ENCODE peak calls at places on chromosomes 1 and 21, in nine cellular contexts. One of them, this sample, is unnamed.
A peak's percentile ranks its signal among the peaks of the same experiment; 100 is the strongest.

GRCh38 chr1:229105109-229105508 is 165.8 kb upstream of the RAB4A start:
- DNase-seq in stimulated activated CD8-positive, alpha-beta memory T cell treated with anti-CD3 and anti-CD28 coated beads, Interleukin-15, amount 100 ng/mL, for 24 hours: no peak
- DNase-seq in left ventricle myocardium superior: no peak
- DNase-seq in M059J: no peak
- DNase-seq in kidney tubule cell: no peak
- DNase-seq in small intestine: no peak
- DNase-seq in stomach: peak; percentile 78
- DNase-seq in activated T-helper 1 cell treated with anti-CD3 and anti-CD28 coated beads, Interleukin-2, amount 50 U/mL, for 16 hours: no peak
- DNase-seq in aorta: peak; percentile 66
- DNase-seq in this sample: no peak

GRCh38 chr1:240008298-240008697 is 83.4 kb upstream of the FMN2 start:
- DNase-seq in stimulated activated CD8-positive, alpha-beta memory T cell treated with anti-CD3 and anti-CD28 coated beads, Interleukin-15, amount 100 ng/mL, for 24 hours: no peak
- DNase-seq in left ventricle myocardium superior: no peak
- DNase-seq in M059J: no peak
- DNase-seq in kidney tubule cell: no peak
- DNase-seq in small intestine: no peak
- DNase-seq in stomach: no peak
- DNase-seq in activated T-helper 1 cell treated with anti-CD3 and anti-CD28 coated beads, Interleukin-2, amount 50 U/mL, for 16 hours: no peak
- DNase-seq in aorta: no peak
- DNase-seq in this sample: no peak

GRCh38 chr21:44418108-44418875 is 37.0 kb upstream of the LRRC3 start:
- DNase-seq in stimulated activated CD8-positive, alpha-beta memory T cell treated with anti-CD3 and anti-CD28 coated beads, Interleukin-15, amount 100 ng/mL, for 24 hours: no peak
- DNase-seq in left ventricle myocardium superior: no peak
- DNase-seq in M059J: no peak
- DNase-seq in kidney tubule cell: no peak
- DNase-seq in small intestine: no peak
- DNase-seq in stomach: no peak
- DNase-seq in activated T-helper 1 cell treated with anti-CD3 and anti-CD28 coated beads, Interleukin-2, amount 50 U/mL, for 16 hours: no peak
- DNase-seq in aorta: peak; percentile 38
- DNase-seq in this sample: no peak

GRCh38 chr1:212141404-212141803 is 105.9 kb downstream of the DTL start:
- DNase-seq in stimulated activated CD8-positive, alpha-beta memory T cell treated with anti-CD3 and anti-CD28 coated beads, Interleukin-15, amount 100 ng/mL, for 24 hours: no peak
- DNase-seq in left ventricle myocardium superior: no peak
- DNase-seq in M059J: no peak
- DNase-seq in kidney tubule cell: no peak
- DNase-seq in small intestine: no peak
- DNase-seq in stomach: no peak
- DNase-seq in activated T-helper 1 cell treated with anti-CD3 and anti-CD28 coated beads, Interleukin-2, amount 50 U/mL, for 16 hours: no peak
- DNase-seq in aorta: no peak
- DNase-seq in this sample: no peak

GRCh38 chr1:185917646-185918045 is 183.5 kb downstream of the HMCN1 start:
- DNase-seq in stimulated activated CD8-positive, alpha-beta memory T cell treated with anti-CD3 and anti-CD28 coated beads, Interleukin-15, amount 100 ng/mL, for 24 hours: no peak
- DNase-seq in left ventricle myocardium superior: no peak
- DNase-seq in M059J: peak; percentile 57
- DNase-seq in kidney tubule cell: peak; percentile 23
- DNase-seq in small intestine: peak; percentile 4
- DNase-seq in stomach: no peak
- DNase-seq in activated T-helper 1 cell treated with anti-CD3 and anti-CD28 coated beads, Interleukin-2, amount 50 U/mL, for 16 hours: no peak
- DNase-seq in aorta: no peak
- DNase-seq in this sample: peak; percentile 61

GRCh38 chr1:218711021-218711420 is 365.9 kb downstream of the TGFB2 start:
- DNase-seq in stimulated activated CD8-positive, alpha-beta memory T cell treated with anti-CD3 and anti-CD28 coated beads, Interleukin-15, amount 100 ng/mL, for 24 hours: no peak
- DNase-seq in left ventricle myocardium superior: no peak
- DNase-seq in M059J: peak; percentile 59
- DNase-seq in kidney tubule cell: peak; percentile 44
- DNase-seq in small intestine: no peak
- DNase-seq in stomach: no peak
- DNase-seq in activated T-helper 1 cell treated with anti-CD3 and anti-CD28 coated beads, Interleukin-2, amount 50 U/mL, for 16 hours: no peak
- DNase-seq in aorta: no peak
- DNase-seq in this sample: peak; percentile 60

GRCh38 chr1:228809621-228810313 is 74.5 kb downstream of the RHOU start:
- DNase-seq in stimulated activated CD8-positive, alpha-beta memory T cell treated with anti-CD3 and anti-CD28 coated beads, Interleukin-15, amount 100 ng/mL, for 24 hours: no peak
- DNase-seq in left ventricle myocardium superior: no peak
- DNase-seq in M059J: no peak
- DNase-seq in kidney tubule cell: peak; percentile 29
- DNase-seq in small intestine: peak; percentile 89
- DNase-seq in stomach: no peak
- DNase-seq in activated T-helper 1 cell treated with anti-CD3 and anti-CD28 coated beads, Interleukin-2, amount 50 U/mL, for 16 hours: no peak
- DNase-seq in aorta: no peak
- DNase-seq in this sample: peak; percentile 90

GRCh38 chr1:118947790-118948189 is 40.4 kb downstream of the TBX15 start:
- DNase-seq in stimulated activated CD8-positive, alpha-beta memory T cell treated with anti-CD3 and anti-CD28 coated beads, Interleukin-15, amount 100 ng/mL, for 24 hours: no peak
- DNase-seq in left ventricle myocardium superior: no peak
- DNase-seq in M059J: peak; percentile 92
- DNase-seq in kidney tubule cell: peak; percentile 94
- DNase-seq in small intestine: no peak
- DNase-seq in stomach: no peak
- DNase-seq in activated T-helper 1 cell treated with anti-CD3 and anti-CD28 coated beads, Interleukin-2, amount 50 U/mL, for 16 hours: no peak
- DNase-seq in aorta: no peak
- DNase-seq in this sample: peak; percentile 92

GRCh38 chr1:20282544-20282943 is 8.1 kb upstream of the VWA5B1 start:
- DNase-seq in stimulated activated CD8-positive, alpha-beta memory T cell treated with anti-CD3 and anti-CD28 coated beads, Interleukin-15, amount 100 ng/mL, for 24 hours: no peak
- DNase-seq in left ventricle myocardium superior: peak; percentile 76
- DNase-seq in M059J: no peak
- DNase-seq in kidney tubule cell: no peak
- DNase-seq in small intestine: no peak
- DNase-seq in stomach: no peak
- DNase-seq in activated T-helper 1 cell treated with anti-CD3 and anti-CD28 coated beads, Interleukin-2, amount 50 U/mL, for 16 hours: no peak
- DNase-seq in aorta: no peak
- DNase-seq in this sample: no peak

GRCh38 chr21:18460979-18461378 is 57.4 kb upstream of the TMPRSS15 start:
- DNase-seq in stimulated activated CD8-positive, alpha-beta memory T cell treated with anti-CD3 and anti-CD28 coated beads, Interleukin-15, amount 100 ng/mL, for 24 hours: no peak
- DNase-seq in left ventricle myocardium superior: no peak
- DNase-seq in M059J: no peak
- DNase-seq in kidney tubule cell: no peak
- DNase-seq in small intestine: no peak
- DNase-seq in stomach: no peak
- DNase-seq in activated T-helper 1 cell treated with anti-CD3 and anti-CD28 coated beads, Interleukin-2, amount 50 U/mL, for 16 hours: no peak
- DNase-seq in aorta: no peak
- DNase-seq in this sample: no peak

GRCh38 chr1:38953433-38953860 is 11.8 kb upstream of the RHBDL2 start:
- DNase-seq in stimulated activated CD8-positive, alpha-beta memory T cell treated with anti-CD3 and anti-CD28 coated beads, Interleukin-15, amount 100 ng/mL, for 24 hours: no peak
- DNase-seq in left ventricle myocardium superior: no peak
- DNase-seq in M059J: peak; percentile 36
- DNase-seq in kidney tubule cell: peak; percentile 20
- DNase-seq in small intestine: no peak
- DNase-seq in stomach: no peak
- DNase-seq in activated T-helper 1 cell treated with anti-CD3 and anti-CD28 coated beads, Interleukin-2, amount 50 U/mL, for 16 hours: no peak
- DNase-seq in aorta: no peak
- DNase-seq in this sample: no peak

GRCh38 chr1:24898909-24899439 is 31.1 kb downstream of the RUNX3 start:
- DNase-seq in stimulated activated CD8-positive, alpha-beta memory T cell treated with anti-CD3 and anti-CD28 coated beads, Interleukin-15, amount 100 ng/mL, for 24 hours: no peak
- DNase-seq in left ventricle myocardium superior: no peak
- DNase-seq in M059J: no peak
- DNase-seq in kidney tubule cell: no peak
- DNase-seq in small intestine: no peak
- DNase-seq in stomach: peak; percentile 9
- DNase-seq in activated T-helper 1 cell treated with anti-CD3 and anti-CD28 coated beads, Interleukin-2, amount 50 U/mL, for 16 hours: peak; percentile 3
- DNase-seq in aorta: peak; percentile 17
- DNase-seq in this sample: no peak

This sample was measured in renal cortical epithelial cell.